ENCODE peak calls at places on chromosomes 11 and 22, in seven cellular contexts. Y is kidney; Q is suprapubic skin; F is CD8-positive, alpha-beta T cell; B is naive thymus-derived CD4-positive, alpha-beta T cell; J is body of pancreas; W is ovary. U is an unnamed sample. For H3K4me1 and H3K36me3, the result is how much of the 10 kb centered on the place peaks cover.

GRCh38 chr11:10916674-10917073 is 58.8 kb upstream of the ZBED5 start:
- DNase-seq in Q (no peak), J (no peak), Y (no peak), B (no peak), W (no peak), F (no peak), U (no peak)

GRCh38 chr11:73784080-73784634 is 3.5 kb upstream of the MRPL48 start:
- DNase-seq in J (no peak), Y (no peak), F (no peak), B (no peak), Q (no peak), W (no peak), U (no peak)

GRCh38 chr11:78940500-78941225 is 366.0 kb upstream of the NARS2 start:
- DNase-seq in W (no peak), J (no peak), B (no peak), Q (no peak), F (no peak), Y (no peak), U (no peak)

GRCh38 chr11:18315893-18316292 is 6.0 kb downstream of the HPS5 start:
- DNase-seq in F (no peak), Q (no peak), W (no peak), J (no peak), B (no peak), Y (no peak), U (no peak)

GRCh38 chr11:4610258-4610935 is 2.4 kb upstream of the TRIM68 start:
- DNase-seq in B (no peak), W (no peak), J (no peak), Q (no peak), Y (no peak), F (no peak), U (no peak)

GRCh38 chr11:47387944-47388696 is 9.8 kb upstream of the SPI1 start:
- DNase-seq in B (no peak), J (no peak), F (no peak), W (no peak), Q (no peak), Y (no peak), U (no peak)

GRCh38 chr11:61966673-61967176 is 709 bp downstream of the FTH1 start:
- DNase-seq in Y (peak), J (no peak), B (no peak), Q (peak), W (peak), F (peak), U (no peak)

GRCh38 chr11:110971110-110971509 is 258.9 kb upstream of the ARHGAP20 start:
- DNase-seq in J (no peak), Y (no peak), W (no peak), F (no peak), B (no peak), Q (no peak), U (no peak)

GRCh38 chr11:58805065-58805464 is 39.4 kb downstream of the GLYATL2 start:
- DNase-seq in B (no peak), F (no peak), W (no peak), Q (no peak), Y (no peak), J (no peak), U (no peak)

GRCh38 chr22:41912338-41913039 is 2.4 kb downstream of the SHISA8 start:
- DNase-seq in F (no peak), Y (no peak), W (no peak), J (no peak), B (no peak), Q (no peak), U (no peak)

GRCh38 chr11:74847895-74848294 is 99.2 kb downstream of the RNF169 start:
- DNase-seq in F (no peak), W (no peak), B (no peak), Y (no peak), J (no peak), Q (no peak), U (no peak)

GRCh38 chr11:824292-824880 is 3.3 kb upstream of the CRACR2B start:
- DNase-seq in J (peak), F (no peak), Q (no peak), B (no peak), W (no peak), Y (no peak), U (no peak)

GRCh38 chr11:1538153-1538552 is 33.9 kb downstream of the DUSP8 start:
- DNase-seq in Y (no peak), Q (no peak), J (no peak), W (no peak), B (no peak), F (no peak), U (no peak)

GRCh38 chr22:20523118-20523983 is 15.9 kb downstream of the MED15 start:
- DNase-seq in J (no peak), B (no peak), F (peak), Q (no peak), Y (peak), W (no peak), U (no peak)

GRCh38 chr11:88424881-88425280 is 87.3 kb upstream of the CTSC start:
- DNase-seq in F (no peak), Q (no peak), W (no peak), J (no peak), B (no peak), Y (no peak), U (no peak)

GRCh38 chr11:88418508-88418907 is 81.0 kb upstream of the CTSC start:
- DNase-seq in W (no peak), Y (no peak), B (no peak), J (no peak), Q (no peak), F (no peak), U (no peak)

GRCh38 chr11:88420165-88420781 is 82.7 kb upstream of the CTSC start:
- DNase-seq in F (no peak), Q (no peak), J (no peak), W (no peak), Y (no peak), B (no peak), U (no peak)

GRCh38 chr11:88421530-88421929 is 84.0 kb upstream of the CTSC start:
- DNase-seq in Q (no peak), Y (no peak), B (no peak), W (no peak), J (no peak), F (no peak), U (no peak)
- H3K4me1 ChIP-seq in Q (under half), Y (under half), B (under half), W (under half), J (under half), F (under half), U (under half)

DNA sequence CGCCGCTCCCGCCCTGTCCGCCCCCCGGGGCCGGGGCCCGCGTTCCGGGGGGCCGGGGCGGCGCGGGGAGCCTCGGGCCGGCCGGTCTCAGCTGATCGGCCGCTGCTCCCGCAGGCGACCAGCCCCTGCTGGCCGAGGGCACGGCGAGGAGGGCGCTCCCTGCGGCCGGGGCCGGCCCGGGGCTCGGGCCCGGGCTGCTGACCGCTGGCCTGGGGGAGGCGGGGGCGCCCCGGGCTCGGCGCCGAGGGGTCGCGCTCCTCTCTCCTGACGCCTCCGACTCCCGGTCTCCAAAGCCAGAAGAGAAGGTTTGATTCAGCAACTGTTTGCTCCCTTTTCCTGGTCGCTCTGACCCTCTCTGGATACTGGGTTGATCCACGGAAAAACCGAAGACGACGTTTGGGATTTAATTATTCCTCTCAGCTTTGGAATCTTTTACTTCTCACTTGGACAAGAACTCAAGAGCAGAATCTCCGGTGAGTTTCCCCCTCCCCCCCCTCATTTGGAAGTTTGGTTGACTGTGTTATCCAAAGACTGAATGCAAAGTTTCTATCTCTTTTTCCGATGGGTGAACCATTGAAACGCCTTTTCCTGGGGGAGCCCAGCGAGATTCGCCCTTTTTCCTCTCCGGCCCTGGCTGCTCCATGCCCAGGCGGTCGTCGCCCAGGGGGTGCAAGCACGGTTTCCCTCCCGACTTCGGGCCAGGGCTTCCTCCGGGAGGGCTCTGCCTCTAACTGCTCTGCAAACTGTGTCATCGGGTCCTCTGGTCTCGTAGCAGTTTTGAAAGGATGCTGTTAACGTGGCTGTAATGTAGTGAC is 721 bp downstream of the KDM2A start:
- DNase-seq in Y (peak), J (peak), W (peak), B (peak), F (peak), Q (peak), U (no peak)
- H3K36me3 ChIP-seq in Y (under half), J (under half), W (under half), B (under half), F (under half), Q (under half), U (under half)

GRCh38 chr11:20004856-20005255 is 155.4 kb downstream of the DBX1 start:
- DNase-seq in J (no peak), Y (no peak), Q (no peak), W (no peak), F (no peak), B (no peak), U (no peak)
- H3K4me1 ChIP-seq in J (half or more), Y (under half), Q (under half), W (under half), F (under half), B (under half), U (under half)

GRCh38 chr11:119049081-119049480 is 7.9 kb downstream of the HYOU1 start:
- DNase-seq in B (no peak), Y (peak), W (no peak), Q (no peak), F (no peak), J (no peak), U (no peak)
- H3K36me3 ChIP-seq in B (under half), Y (half or more), W (under half), Q (half or more), F (half or more), J (under half), U (half or more)

GRCh38 chr11:86593833-86594232 is 78.6 kb downstream of the ME3 start:
- DNase-seq in W (no peak), F (no peak), Q (no peak), J (no peak), Y (no peak), B (no peak), U (no peak)

GRCh38 chr11:86592659-86593451 is 79.6 kb downstream of the ME3 start:
- DNase-seq in Y (no peak), B (peak), J (peak), W (peak), Q (no peak), F (peak), U (no peak)

GRCh38 chr11:86596861-86597632 is 75.4 kb downstream of the ME3 start:
- DNase-seq in W (no peak), J (no peak), B (no peak), Y (no peak), Q (no peak), F (no peak), U (no peak)

GRCh38 chr11:86595401-86595800 is 77.0 kb downstream of the ME3 start:
- DNase-seq in Y (no peak), F (no peak), B (no peak), J (no peak), W (no peak), Q (no peak), U (no peak)

GRCh38 chr11:86594746-86595145 is 77.7 kb downstream of the ME3 start:
- DNase-seq in B (no peak), F (no peak), Q (no peak), Y (no peak), W (no peak), J (no peak), U (no peak)
- H3K4me1 ChIP-seq in B (under half), F (under half), Q (under half), Y (under half), W (under half), J (under half), U (under half)

GRCh38 chr22:38292694-38293093 is 19.9 kb upstream of the TMEM184B start:
- DNase-seq in Q (no peak), B (no peak), Y (no peak), J (no peak), F (no peak), W (no peak), U (no peak)
- H3K36me3 ChIP-seq in Q (half or more), B (under half), Y (under half), J (under half), F (under half), W (under half), U (under half)

GRCh38 chr22:42932857-42933782 is 76.0 kb upstream of the ARFGAP3 start:
- DNase-seq in Y (no peak), Q (no peak), J (no peak), F (no peak), W (no peak), B (no peak), U (no peak)
- H3K4me1 ChIP-seq in Y (under half), Q (half or more), J (half or more), F (under half), W (under half), B (under half), U (under half)

DNA sequence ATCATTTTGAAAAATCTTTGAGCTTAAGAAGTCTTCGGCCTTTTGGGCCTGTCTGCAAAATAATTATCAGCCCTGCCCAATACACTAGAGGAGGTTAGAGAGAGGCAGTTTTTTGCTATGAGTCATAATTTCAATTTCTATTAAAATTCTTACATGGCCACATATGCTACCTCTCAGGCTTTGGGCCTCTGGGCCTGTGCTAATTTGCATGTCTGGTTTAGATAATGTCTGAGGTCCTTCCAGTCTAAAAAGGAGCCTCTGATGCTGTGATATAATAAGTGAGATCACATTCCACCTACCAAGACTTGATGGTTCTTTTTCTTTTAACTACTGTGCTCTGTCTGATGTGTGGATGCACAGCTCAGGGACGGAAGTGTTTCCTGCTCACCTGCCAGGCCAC is 70.8 kb downstream of the KCNJ1 start:
- DNase-seq in J (no peak), W (no peak), Y (no peak), F (no peak), B (no peak), Q (no peak), U (no peak)
- H3K36me3 ChIP-seq in J (under half), W (under half), Y (under half), F (under half), B (under half), Q (under half), U (half or more)

U was measured in effector memory CD4-positive, alpha-beta T cell.